ENCODE peak calls at places on chromosomes 16 and 17, in nine cellular contexts. One of them, this sample, is unnamed.
A peak's percentile ranks its signal among the peaks of the same experiment; 100 is the strongest.

GRCh38 chr16:87675111-87675510 is 72.8 kb downstream of the JPH3 start:
- DNase-seq in SK-N-SH: no peak
- DNase-seq in K562: no peak
- DNase-seq in A549: no peak
- DNase-seq in HepG2: no peak
- DNase-seq in GM12878: no peak
- DNase-seq in H1: no peak
- DNase-seq in HCT116: no peak
- DNase-seq in endothelial cell of umbilical vein: peak; percentile 43
- DNase-seq in this sample: no peak

GRCh38 chr17:77436058-77436442 is 295.3 kb downstream of the SEC14L1 start:
- DNase-seq in SK-N-SH: peak; percentile 89
- DNase-seq in K562: no peak
- DNase-seq in A549: no peak
- DNase-seq in HepG2: no peak
- DNase-seq in GM12878: no peak
- DNase-seq in H1: peak; percentile 65
- DNase-seq in HCT116: no peak
- DNase-seq in endothelial cell of umbilical vein: peak; percentile 57
- DNase-seq in this sample: no peak

GRCh38 chr17:58313815-58314705 is 14.5 kb downstream of the TSPOAP1 start:
- DNase-seq in SK-N-SH: peak; percentile 27
- DNase-seq in K562: no peak
- DNase-seq in A549: no peak
- DNase-seq in HepG2: no peak
- DNase-seq in GM12878: no peak
- DNase-seq in H1: peak; percentile 31
- DNase-seq in HCT116: no peak
- DNase-seq in endothelial cell of umbilical vein: no peak
- DNase-seq in this sample: no peak

GRCh38 chr17:2749058-2749783 is at the start of gene CCDC92B:
- DNase-seq in SK-N-SH: peak; percentile 98
- DNase-seq in K562: no peak
- DNase-seq in A549: no peak
- DNase-seq in HepG2: no peak
- DNase-seq in GM12878: no peak
- DNase-seq in H1: peak; percentile 62
- DNase-seq in HCT116: no peak
- DNase-seq in endothelial cell of umbilical vein: no peak
- DNase-seq in this sample: no peak

GRCh38 chr16:84090212-84090611 is 26.5 kb downstream of the MBTPS1 start:
- DNase-seq in SK-N-SH: no peak
- DNase-seq in K562: no peak
- DNase-seq in A549: no peak
- DNase-seq in HepG2: no peak
- DNase-seq in GM12878: no peak
- DNase-seq in H1: no peak
- DNase-seq in HCT116: no peak
- DNase-seq in endothelial cell of umbilical vein: no peak
- DNase-seq in this sample: no peak

GRCh38 chr17:21291862-21292261 is 7.4 kb downstream of the MAP2K3 start:
- DNase-seq in SK-N-SH: no peak
- DNase-seq in K562: no peak
- DNase-seq in A549: no peak
- DNase-seq in HepG2: no peak
- DNase-seq in GM12878: no peak
- DNase-seq in H1: no peak
- DNase-seq in HCT116: no peak
- DNase-seq in endothelial cell of umbilical vein: no peak
- DNase-seq in this sample: no peak

GRCh38 chr16:80804061-80804450 is 342 bp downstream of the CDYL2 start:
- DNase-seq in SK-N-SH: no peak
- DNase-seq in K562: no peak
- DNase-seq in A549: no peak
- DNase-seq in HepG2: peak; percentile 6
- DNase-seq in GM12878: no peak
- DNase-seq in H1: peak; percentile 65
- DNase-seq in HCT116: no peak
- DNase-seq in endothelial cell of umbilical vein: peak; percentile 51
- DNase-seq in this sample: peak; percentile 34

GRCh38 chr17:45788057-45788456 is 3.9 kb downstream of the CRHR1 start:
- DNase-seq in SK-N-SH: no peak
- DNase-seq in K562: no peak
- DNase-seq in A549: no peak
- DNase-seq in HepG2: no peak
- DNase-seq in GM12878: no peak
- DNase-seq in H1: no peak
- DNase-seq in HCT116: no peak
- DNase-seq in endothelial cell of umbilical vein: no peak
- DNase-seq in this sample: no peak

DNA sequence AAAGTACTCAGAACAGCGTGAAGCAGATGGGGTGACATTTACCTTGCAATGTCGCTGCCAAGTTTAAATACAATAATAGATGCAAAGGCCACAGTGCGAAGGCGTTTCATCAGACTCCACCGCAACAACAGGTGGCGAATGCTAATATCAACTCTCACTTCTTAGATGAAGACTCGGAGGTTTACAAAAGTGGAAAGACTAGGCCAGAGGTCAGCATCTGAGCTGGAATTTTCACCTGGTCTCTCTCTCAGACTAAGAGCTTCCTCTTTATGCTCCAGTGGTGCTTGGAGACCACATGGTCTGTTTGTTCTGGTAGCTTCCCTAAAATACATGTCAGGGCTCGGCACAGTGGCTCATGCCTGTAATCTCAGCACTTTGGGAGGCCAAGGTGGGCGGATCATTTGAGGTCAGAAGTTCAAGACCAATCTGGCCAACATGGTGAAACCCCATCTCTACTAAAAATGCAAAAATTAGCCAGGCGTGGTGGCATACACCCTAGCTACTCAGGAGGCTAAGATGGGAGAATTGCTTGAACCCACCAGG is 169.1 kb downstream of the XYLT1 start:
- DNase-seq in SK-N-SH: no peak
- DNase-seq in K562: no peak
- DNase-seq in A549: no peak
- DNase-seq in HepG2: no peak
- DNase-seq in GM12878: peak; percentile 98
- DNase-seq in H1: no peak
- DNase-seq in HCT116: no peak
- DNase-seq in endothelial cell of umbilical vein: no peak
- DNase-seq in this sample: peak; percentile 68
- TF ChIP-seq MAX in SK-N-SH: no peak
- TF ChIP-seq MAX in K562: no peak
- TF ChIP-seq MAX in A549: no peak
- TF ChIP-seq MAX in HepG2: no peak
- TF ChIP-seq MAX in GM12878: no peak
- TF ChIP-seq MAX in H1: no peak
- TF ChIP-seq MAX in HCT116: no peak
- TF ChIP-seq MAX in endothelial cell of umbilical vein: no peak
- TF ChIP-seq MAX in this sample: peak; percentile 67

GRCh38 chr17:82245144-82246039 is 16.6 kb downstream of the SLC16A3 start:
- DNase-seq in SK-N-SH: no peak
- DNase-seq in K562: no peak
- DNase-seq in A549: no peak
- DNase-seq in HepG2: no peak
- DNase-seq in GM12878: no peak
- DNase-seq in H1: no peak
- DNase-seq in HCT116: no peak
- DNase-seq in endothelial cell of umbilical vein: no peak
- DNase-seq in this sample: no peak

GRCh38 chr17:82242977-82243647 is 14.3 kb downstream of the SLC16A3 start:
- DNase-seq in SK-N-SH: peak; percentile 53
- DNase-seq in K562: no peak
- DNase-seq in A549: no peak
- DNase-seq in HepG2: peak; percentile 84
- DNase-seq in GM12878: no peak
- DNase-seq in H1: no peak
- DNase-seq in HCT116: no peak
- DNase-seq in endothelial cell of umbilical vein: no peak
- DNase-seq in this sample: peak; percentile 49

GRCh38 chr17:82246040-82246364 is 17.2 kb downstream of the SLC16A3 start:
- DNase-seq in SK-N-SH: no peak
- DNase-seq in K562: no peak
- DNase-seq in A549: no peak
- DNase-seq in HepG2: no peak
- DNase-seq in GM12878: no peak
- DNase-seq in H1: no peak
- DNase-seq in HCT116: no peak
- DNase-seq in endothelial cell of umbilical vein: no peak
- DNase-seq in this sample: no peak

GRCh38 chr17:82243648-82244412 is 15.0 kb downstream of the SLC16A3 start:
- DNase-seq in SK-N-SH: no peak
- DNase-seq in K562: no peak
- DNase-seq in A549: no peak
- DNase-seq in HepG2: no peak
- DNase-seq in GM12878: no peak
- DNase-seq in H1: no peak
- DNase-seq in HCT116: no peak
- DNase-seq in endothelial cell of umbilical vein: no peak
- DNase-seq in this sample: no peak

DNA sequence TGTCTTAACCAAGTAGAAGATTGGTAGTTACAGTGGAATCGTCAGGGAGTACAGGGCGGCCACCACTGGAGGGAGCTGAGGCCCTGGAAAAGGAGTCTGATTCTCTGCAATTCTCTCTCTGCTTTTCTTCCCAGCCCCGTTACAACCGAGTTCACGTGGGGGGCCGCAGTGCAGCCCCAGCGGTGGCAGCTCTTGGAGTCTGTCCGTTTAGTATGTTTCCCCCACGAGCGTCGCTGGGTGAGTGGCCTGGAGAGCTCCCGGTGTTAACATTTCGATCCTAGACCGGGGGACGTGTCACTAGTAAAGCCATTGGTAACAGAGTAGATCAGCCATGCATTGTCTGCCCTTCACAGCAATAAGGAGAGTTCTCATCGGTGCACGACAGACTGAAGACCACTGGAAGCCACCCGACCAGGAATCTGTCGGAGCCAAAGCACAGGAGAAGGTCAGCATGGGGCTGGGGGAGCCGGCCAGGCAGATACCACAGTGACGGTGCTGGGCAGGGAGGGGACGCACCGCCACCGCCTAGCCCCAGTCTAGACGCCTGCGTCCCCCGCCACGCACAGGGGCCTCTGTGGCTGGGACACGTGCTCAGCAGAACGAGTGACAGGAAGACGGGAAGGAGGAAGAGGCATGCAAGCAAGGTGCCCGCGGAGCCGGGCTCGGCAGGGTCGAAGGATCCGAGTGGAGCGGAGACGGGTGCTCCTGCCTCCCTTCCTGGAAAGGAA is 15.7 kb downstream of the SLC16A3 start:
- DNase-seq in SK-N-SH: peak; percentile 78
- DNase-seq in K562: peak; percentile 48
- DNase-seq in A549: no peak
- DNase-seq in HepG2: no peak
- DNase-seq in GM12878: no peak
- DNase-seq in H1: no peak
- DNase-seq in HCT116: no peak
- DNase-seq in endothelial cell of umbilical vein: peak; percentile 38
- DNase-seq in this sample: peak; percentile 66
- TF ChIP-seq CTCF in SK-N-SH: peak; percentile 77
- TF ChIP-seq CTCF in K562: peak; percentile 56
- TF ChIP-seq CTCF in A549: peak; percentile 81
- TF ChIP-seq CTCF in HepG2: peak; percentile 79
- TF ChIP-seq CTCF in GM12878: peak; percentile 46
- TF ChIP-seq CTCF in H1: peak; percentile 40
- TF ChIP-seq CTCF in HCT116: peak; percentile 87
- TF ChIP-seq CTCF in endothelial cell of umbilical vein: peak; percentile 62
- TF ChIP-seq CTCF in this sample: peak; percentile 35

GRCh38 chr16:14298374-14299122 is 227.4 kb downstream of the MRTFB start:
- DNase-seq in SK-N-SH: no peak
- DNase-seq in K562: no peak
- DNase-seq in A549: no peak
- DNase-seq in HepG2: no peak
- DNase-seq in GM12878: no peak
- DNase-seq in H1: no peak
- DNase-seq in HCT116: no peak
- DNase-seq in endothelial cell of umbilical vein: no peak
- DNase-seq in this sample: no peak

GRCh38 chr16:14301150-14302030 is 230.3 kb downstream of the MRTFB start:
- DNase-seq in SK-N-SH: peak; percentile 58
- DNase-seq in K562: peak; percentile 21
- DNase-seq in A549: peak; percentile 65
- DNase-seq in HepG2: peak; percentile 49
- DNase-seq in GM12878: no peak
- DNase-seq in H1: no peak
- DNase-seq in HCT116: no peak
- DNase-seq in endothelial cell of umbilical vein: peak; percentile 12
- DNase-seq in this sample: peak; percentile 15

GRCh38 chr16:14302399-14303181 is 231.5 kb downstream of the MRTFB start:
- DNase-seq in SK-N-SH: peak; percentile 85
- DNase-seq in K562: peak; percentile 70
- DNase-seq in A549: no peak
- DNase-seq in HepG2: no peak
- DNase-seq in GM12878: no peak
- DNase-seq in H1: no peak
- DNase-seq in HCT116: no peak
- DNase-seq in endothelial cell of umbilical vein: peak; percentile 18
- DNase-seq in this sample: peak; percentile 23

GRCh38 chr16:14302031-14302398 is 230.9 kb downstream of the MRTFB start:
- DNase-seq in SK-N-SH: peak; percentile 89
- DNase-seq in K562: peak; percentile 87
- DNase-seq in A549: peak; percentile 56
- DNase-seq in HepG2: peak; percentile 49
- DNase-seq in GM12878: no peak
- DNase-seq in H1: no peak
- DNase-seq in HCT116: no peak
- DNase-seq in endothelial cell of umbilical vein: peak; percentile 26
- DNase-seq in this sample: peak; percentile 58

GRCh38 chr16:14300631-14301149 is 229.6 kb downstream of the MRTFB start:
- DNase-seq in SK-N-SH: peak; percentile 85
- DNase-seq in K562: peak; percentile 52
- DNase-seq in A549: peak; percentile 78
- DNase-seq in HepG2: peak; percentile 88
- DNase-seq in GM12878: no peak
- DNase-seq in H1: no peak
- DNase-seq in HCT116: peak; percentile 71
- DNase-seq in endothelial cell of umbilical vein: peak; percentile 78
- DNase-seq in this sample: peak; percentile 75
- H3K4me3 ChIP-seq in SK-N-SH: no peak overlapping the region
- H3K4me3 ChIP-seq in K562: peak overlapping the region; percentile 49
- H3K4me3 ChIP-seq in A549: peak overlapping the region; percentile 98
- H3K4me3 ChIP-seq in HepG2: peak overlapping the region; percentile 70
- H3K4me3 ChIP-seq in GM12878: peak overlapping the region; percentile 78
- H3K4me3 ChIP-seq in H1: no peak overlapping the region
- H3K4me3 ChIP-seq in HCT116: peak overlapping the region; percentile 55
- H3K4me3 ChIP-seq in endothelial cell of umbilical vein: no peak overlapping the region
- H3K4me3 ChIP-seq in this sample: no peak overlapping the region

GRCh38 chr16:53803998-53804397 is 100.0 kb downstream of the FTO start:
- DNase-seq in SK-N-SH: no peak
- DNase-seq in K562: no peak
- DNase-seq in A549: no peak
- DNase-seq in HepG2: no peak
- DNase-seq in GM12878: no peak
- DNase-seq in H1: no peak
- DNase-seq in HCT116: no peak
- DNase-seq in endothelial cell of umbilical vein: no peak
- DNase-seq in this sample: no peak

GRCh38 chr16:53805747-53806146 is 101.8 kb downstream of the FTO start:
- DNase-seq in SK-N-SH: no peak
- DNase-seq in K562: no peak
- DNase-seq in A549: no peak
- DNase-seq in HepG2: no peak
- DNase-seq in GM12878: no peak
- DNase-seq in H1: no peak
- DNase-seq in HCT116: no peak
- DNase-seq in endothelial cell of umbilical vein: no peak
- DNase-seq in this sample: no peak

GRCh38 chr16:53805113-53805512 is 101.2 kb downstream of the FTO start:
- DNase-seq in SK-N-SH: no peak
- DNase-seq in K562: no peak
- DNase-seq in A549: no peak
- DNase-seq in HepG2: no peak
- DNase-seq in GM12878: no peak
- DNase-seq in H1: no peak
- DNase-seq in HCT116: no peak
- DNase-seq in endothelial cell of umbilical vein: no peak
- DNase-seq in this sample: no peak

GRCh38 chr16:53803451-53803850 is 99.5 kb downstream of the FTO start:
- DNase-seq in SK-N-SH: no peak
- DNase-seq in K562: no peak
- DNase-seq in A549: no peak
- DNase-seq in HepG2: no peak
- DNase-seq in GM12878: no peak
- DNase-seq in H1: no peak
- DNase-seq in HCT116: no peak
- DNase-seq in endothelial cell of umbilical vein: no peak
- DNase-seq in this sample: no peak

GRCh38 chr16:53804467-53804866 is 100.5 kb downstream of the FTO start:
- DNase-seq in SK-N-SH: no peak
- DNase-seq in K562: no peak
- DNase-seq in A549: no peak
- DNase-seq in HepG2: no peak
- DNase-seq in GM12878: no peak
- DNase-seq in H1: no peak
- DNase-seq in HCT116: no peak
- DNase-seq in endothelial cell of umbilical vein: no peak
- DNase-seq in this sample: no peak
- TF ChIP-seq MAX in SK-N-SH: no peak
- TF ChIP-seq MAX in K562: no peak
- TF ChIP-seq MAX in A549: no peak
- TF ChIP-seq MAX in HepG2: no peak
- TF ChIP-seq MAX in GM12878: no peak
- TF ChIP-seq MAX in H1: no peak
- TF ChIP-seq MAX in HCT116: no peak
- TF ChIP-seq MAX in endothelial cell of umbilical vein: no peak
- TF ChIP-seq MAX in this sample: no peak

This sample was measured in NB4.